ENCODE peak calls at places on chromosome 7, in four cellular contexts. B is K562, J is IMR-90, F is GM12878. D is an unnamed sample.

GRCh38 chr7:37916017-37916672 is 472 bp downstream of the SFRP4 start:
- DNase-seq in J (no peak), B (no peak), F (no peak), D (peak; percentile 3)

GRCh38 chr7:110051386-110051785 is 1039.5 kb upstream of the LRRN3 start:
- DNase-seq in J (no peak), B (no peak), F (no peak), D (no peak)

GRCh38 chr7:13879994-13880686 is 109.3 kb downstream of the ETV1 start:
- DNase-seq in B (no peak), F (no peak), J (peak; percentile 69), D (no peak)

GRCh38 chr7:79453266-79453557 is 255 bp downstream of the MAGI2 start:
- DNase-seq in F (no peak), B (no peak), J (no peak), D (no peak)

GRCh38 chr7:70787275-70787674 is 344.7 kb upstream of the GALNT17 start:
- DNase-seq in J (no peak), B (no peak), F (no peak), D (no peak)

GRCh38 chr7:90459888-90460287 is 9.6 kb upstream of the PTTG1IP2 start:
- DNase-seq in B (peak; percentile 13), J (peak; percentile 8), F (no peak), D (no peak)

GRCh38 chr7:114413741-114414140 is 874 bp upstream of the FOXP2 start:
- DNase-seq in J (no peak), F (no peak), B (no peak), D (no peak)

GRCh38 chr7:134364619-134365037 is 47.9 kb upstream of the SLC35B4 start:
- DNase-seq in F (no peak), B (no peak), J (peak; percentile 41), D (peak; percentile 1)

GRCh38 chr7:120373174-120373573 is 100.2 kb downstream of the KCND2 start:
- DNase-seq in F (no peak), B (no peak), J (no peak), D (peak; percentile 17)

GRCh38 chr7:91266067-91266930 is 2.1 kb downstream of the FZD1 start:
- DNase-seq in F (no peak), B (no peak), J (peak; percentile 47), D (no peak)

GRCh38 chr7:4948402-4948801 is 10.6 kb downstream of the MMD2 start:
- DNase-seq in B (no peak), F (no peak), J (no peak), D (no peak)

GRCh38 chr7:50960621-50961310 is 178.1 kb upstream of the GRB10 start:
- DNase-seq in B (no peak), F (no peak), J (no peak), D (no peak)

GRCh38 chr7:134919240-134919641 is 67.1 kb upstream of the AGBL3 start:
- DNase-seq in B (no peak), J (no peak), F (no peak), D (no peak)

GRCh38 chr7:100091411-100092181 is 2.8 kb downstream of the COPS6 start:
- DNase-seq in J (peak; percentile 37), F (no peak), B (peak; percentile 47), D (no peak)

GRCh38 chr7:73827568-73828106 is 3.2 kb upstream of the CLDN4 start:
- DNase-seq in B (no peak), F (no peak), J (no peak), D (peak; percentile 10)

GRCh38 chr7:114567416-114567815 is 152.8 kb downstream of the FOXP2 start:
- DNase-seq in F (no peak), B (no peak), J (no peak), D (no peak)

GRCh38 chr7:28662236-28662635 is 249.9 kb downstream of the CREB5 start:
- DNase-seq in J (no peak), B (no peak), F (no peak), D (no peak)

GRCh38 chr7:1567082-1567771 is 2.6 kb downstream of the PSMG3 start:
- DNase-seq in J (peak; percentile 79), F (no peak), B (peak; percentile 58), D (no peak)

GRCh38 chr7:100407285-100408180 is 21.0 kb downstream of the ZCWPW1 start:
- DNase-seq in J (peak; percentile 81), B (peak; percentile 80), F (peak; percentile 66), D (peak; percentile 72)

GRCh38 chr7:135785065-135785464 is 36.5 kb upstream of the FAM180A start:
- DNase-seq in B (no peak), J (no peak), F (no peak), D (no peak)

GRCh38 chr7:70042533-70042932 is 444.3 kb downstream of the AUTS2 start:
- DNase-seq in B (no peak), F (no peak), J (no peak), D (no peak)

GRCh38 chr7:120950026-120950538 is 495 bp upstream of the ING3 start:
- DNase-seq in B (no peak), J (no peak), F (no peak), D (no peak)

GRCh38 chr7:30505174-30505697 is 607 bp upstream of the GGCT start:
- DNase-seq in B (no peak), F (no peak), J (no peak), D (no peak)

GRCh38 chr7:24115661-24116060 is 168.3 kb upstream of the NPY start:
- DNase-seq in J (no peak), B (no peak), F (no peak), D (no peak)

GRCh38 chr7:148022832-148023231 is 567.7 kb upstream of the C7orf33 start:
- DNase-seq in J (no peak), B (no peak), F (no peak), D (no peak)

GRCh38 chr7:32500922-32501341 is 5.6 kb downstream of the AVL9 start:
- DNase-seq in J (peak; percentile 62), F (no peak), B (no peak), D (peak; percentile 58)

GRCh38 chr7:37666026-37666780 is 17.4 kb upstream of the GPR141 start:
- DNase-seq in F (no peak), J (no peak), B (no peak), D (no peak)

GRCh38 chr7:135147899-135148721 is at the start of gene TMEM140:
- DNase-seq in B (peak; percentile 23), F (peak; percentile 90), J (peak; percentile 64), D (peak; percentile 92)

GRCh38 chr7:115816318-115816974 is 214.1 kb downstream of the TFEC start:
- DNase-seq in F (no peak), J (no peak), B (no peak), D (no peak)

DNA sequence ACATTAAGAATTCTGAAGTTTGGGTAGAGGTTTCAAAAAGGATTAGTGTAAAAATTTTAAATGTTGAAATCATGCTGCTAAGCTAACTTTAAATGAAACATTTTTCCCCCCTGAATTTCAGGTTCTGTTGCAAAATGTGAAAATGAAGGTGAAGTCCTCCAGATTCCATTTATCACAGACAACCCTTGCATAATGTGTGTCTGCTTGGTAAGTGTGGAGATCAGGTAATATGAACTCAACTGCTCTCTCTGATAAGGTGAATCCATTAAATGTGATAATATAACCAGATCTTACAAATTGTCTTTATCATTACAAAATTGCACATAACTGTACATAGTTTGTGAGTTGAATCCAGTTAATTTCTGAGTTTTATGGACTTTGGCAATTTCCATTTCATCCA is 1.4 kb downstream of the BMPER start:
- DNase-seq in B (no peak), F (no peak), J (no peak), D (no peak)
- TF ChIP-seq FOS in B (no peak), F (no peak), J (no peak), D (no peak)

GRCh38 chr7:140229591-140230516 is 53.1 kb upstream of the KDM7A start:
- DNase-seq in B (no peak), J (no peak), F (no peak), D (no peak)

GRCh38 chr7:140230517-140230861 is 53.7 kb upstream of the KDM7A start:
- DNase-seq in B (no peak), F (no peak), J (no peak), D (no peak)

GRCh38 chr7:140231779-140232491 is 55.2 kb upstream of the KDM7A start:
- DNase-seq in F (no peak), B (no peak), J (no peak), D (no peak)

GRCh38 chr7:140232959-140233649 is 56.3 kb upstream of the KDM7A start:
- DNase-seq in B (no peak), F (peak; percentile 70), J (no peak), D (no peak)

GRCh38 chr7:140230862-140231778 is 54.3 kb upstream of the KDM7A start:
- DNase-seq in F (no peak), J (peak; percentile 39), B (peak; percentile 59), D (peak; percentile 49)
- TF ChIP-seq POLR2A in F (no peak), J (no peak), B (no peak), D (no peak)

GRCh38 chr7:136976504-136977251 is 108.2 kb downstream of the CHRM2 start:
- DNase-seq in F (no peak), J (peak; percentile 68), B (no peak), D (no peak)
- TF ChIP-seq FOS in F (no peak), J (no peak), B (no peak), D (no peak)

GRCh38 chr7:47546728-47547494 is 35.0 kb downstream of the TNS3 start:
- DNase-seq in F (no peak), J (no peak), B (no peak), D (no peak)

GRCh38 chr7:47544416-47544815 is 37.5 kb downstream of the TNS3 start:
- DNase-seq in J (no peak), B (no peak), F (no peak), D (no peak)

GRCh38 chr7:47548546-47548945 is 33.4 kb downstream of the TNS3 start:
- DNase-seq in F (no peak), J (no peak), B (no peak), D (no peak)

GRCh38 chr7:47543659-47544058 is 38.3 kb downstream of the TNS3 start:
- DNase-seq in J (no peak), B (no peak), F (no peak), D (no peak)

DNA sequence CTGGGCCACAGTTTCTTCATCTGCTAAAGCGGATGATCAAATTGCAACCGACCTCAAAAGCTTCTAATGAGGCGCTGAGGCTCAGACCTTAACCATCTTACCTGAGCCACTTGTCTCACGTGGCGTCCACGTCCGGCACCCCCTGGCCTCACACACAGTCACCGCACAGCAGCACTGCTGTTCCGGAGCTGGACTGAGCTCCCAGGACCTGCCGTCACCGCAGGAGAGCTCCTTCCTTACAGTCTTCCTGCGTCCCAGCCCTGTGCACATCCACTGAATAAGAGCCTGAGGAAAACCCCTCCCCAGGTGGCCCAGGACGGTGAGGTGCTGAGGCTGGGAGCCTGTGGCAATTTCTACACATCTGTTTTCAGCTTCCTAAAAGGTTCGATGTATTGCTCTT is 35.7 kb downstream of the TNS3 start:
- DNase-seq in J (no peak), B (no peak), F (no peak), D (no peak)
- TF ChIP-seq POLR2A in J (no peak), B (no peak), F (no peak), D (no peak)

GRCh38 chr7:40354736-40355135 is 219.9 kb downstream of the SUGCT start:
- DNase-seq in F (no peak), B (no peak), J (peak; percentile 24), D (no peak)

GRCh38 chr7:40356871-40357676 is 222.3 kb downstream of the SUGCT start:
- DNase-seq in B (no peak), F (no peak), J (peak; percentile 47), D (no peak)

GRCh38 chr7:40356312-40356711 is 221.5 kb downstream of the SUGCT start:
- DNase-seq in B (no peak), F (no peak), J (peak; percentile 47), D (no peak)
- TF ChIP-seq FOS in B (no peak), F (no peak), J (no peak), D (no peak)

D was measured in endothelial cell of umbilical vein.